ENCODE peak calls at places on chromosomes 1 and 21, in six cellular contexts. One of them, this sample, is unnamed. For H3K27me3, the result is how much of the 10 kb centered on the place peaks cover.

GRCh38 chr1:9399510-9400424 is 107.1 kb downstream of the SPSB1 start:
- DNase-seq in breast epithelium: no peak
- DNase-seq in upper lobe of left lung: no peak
- DNase-seq in testis: no peak
- DNase-seq in sigmoid colon: peak
- DNase-seq in Peyer's patch: peak
- DNase-seq in this sample: no peak

GRCh38 chr1:35544976-35545375 is 12.2 kb downstream of the KIAA0319L start:
- DNase-seq in testis: peak
- DNase-seq in upper lobe of left lung: no peak
- DNase-seq in Peyer's patch: no peak
- DNase-seq in breast epithelium: no peak
- DNase-seq in sigmoid colon: no peak
- DNase-seq in this sample: peak

GRCh38 chr1:51301844-51302162 is 28.6 kb downstream of the TTC39A start:
- DNase-seq in breast epithelium: no peak
- DNase-seq in upper lobe of left lung: no peak
- DNase-seq in testis: no peak
- DNase-seq in Peyer's patch: no peak
- DNase-seq in sigmoid colon: no peak
- DNase-seq in this sample: no peak

GRCh38 chr1:167862432-167863076 is 51.4 kb downstream of the ADCY10 start:
- DNase-seq in Peyer's patch: no peak
- DNase-seq in breast epithelium: no peak
- DNase-seq in sigmoid colon: no peak
- DNase-seq in upper lobe of left lung: no peak
- DNase-seq in testis: no peak
- DNase-seq in this sample: no peak

GRCh38 chr1:21302747-21303715 is 12.8 kb upstream of the ECE1 start:
- DNase-seq in upper lobe of left lung: no peak
- DNase-seq in Peyer's patch: peak
- DNase-seq in testis: no peak
- DNase-seq in breast epithelium: no peak
- DNase-seq in sigmoid colon: peak
- DNase-seq in this sample: no peak

GRCh38 chr1:223520200-223520599 is 127.0 kb downstream of the CCDC185 start:
- DNase-seq in testis: no peak
- DNase-seq in upper lobe of left lung: no peak
- DNase-seq in sigmoid colon: no peak
- DNase-seq in Peyer's patch: no peak
- DNase-seq in breast epithelium: no peak
- DNase-seq in this sample: no peak

GRCh38 chr1:26049531-26050254 is 3.8 kb upstream of the SLC30A2 start:
- DNase-seq in breast epithelium: no peak
- DNase-seq in upper lobe of left lung: no peak
- DNase-seq in testis: no peak
- DNase-seq in Peyer's patch: peak
- DNase-seq in sigmoid colon: no peak
- DNase-seq in this sample: no peak

GRCh38 chr1:64476251-64476952 is 6.5 kb downstream of the CACHD1 start:
- DNase-seq in breast epithelium: no peak
- DNase-seq in Peyer's patch: no peak
- DNase-seq in upper lobe of left lung: no peak
- DNase-seq in testis: peak
- DNase-seq in sigmoid colon: no peak
- DNase-seq in this sample: no peak

GRCh38 chr21:34589511-34590282 is 25.2 kb downstream of the RCAN1 start:
- DNase-seq in sigmoid colon: no peak
- DNase-seq in Peyer's patch: no peak
- DNase-seq in breast epithelium: no peak
- DNase-seq in upper lobe of left lung: no peak
- DNase-seq in testis: no peak
- DNase-seq in this sample: peak

GRCh38 chr1:36805979-36806640 is 228.2 kb downstream of the GRIK3 start:
- DNase-seq in breast epithelium: no peak
- DNase-seq in testis: no peak
- DNase-seq in upper lobe of left lung: peak
- DNase-seq in Peyer's patch: no peak
- DNase-seq in sigmoid colon: no peak
- DNase-seq in this sample: no peak

GRCh38 chr1:37244815-37245214 is 210.5 kb upstream of the GRIK3 start:
- DNase-seq in testis: no peak
- DNase-seq in breast epithelium: no peak
- DNase-seq in Peyer's patch: no peak
- DNase-seq in upper lobe of left lung: no peak
- DNase-seq in sigmoid colon: no peak
- DNase-seq in this sample: no peak

GRCh38 chr1:7755448-7755847 is 15.6 kb upstream of the VAMP3 start:
- DNase-seq in testis: no peak
- DNase-seq in breast epithelium: no peak
- DNase-seq in Peyer's patch: no peak
- DNase-seq in upper lobe of left lung: no peak
- DNase-seq in sigmoid colon: no peak
- DNase-seq in this sample: no peak

GRCh38 chr1:42913426-42914091 is 45.1 kb downstream of the SLC2A1 start:
- DNase-seq in breast epithelium: no peak
- DNase-seq in sigmoid colon: no peak
- DNase-seq in upper lobe of left lung: no peak
- DNase-seq in testis: peak
- DNase-seq in Peyer's patch: peak
- DNase-seq in this sample: peak

GRCh38 chr1:244636488-244637259 is 16.3 kb upstream of the DESI2 start:
- DNase-seq in sigmoid colon: no peak
- DNase-seq in Peyer's patch: no peak
- DNase-seq in upper lobe of left lung: no peak
- DNase-seq in testis: no peak
- DNase-seq in breast epithelium: no peak
- DNase-seq in this sample: no peak
- H3K27me3 ChIP-seq in sigmoid colon: under half
- H3K27me3 ChIP-seq in Peyer's patch: under half
- H3K27me3 ChIP-seq in upper lobe of left lung: under half
- H3K27me3 ChIP-seq in testis: under half
- H3K27me3 ChIP-seq in breast epithelium: under half
- H3K27me3 ChIP-seq in this sample: under half

GRCh38 chr1:150164769-150165168 is 15.1 kb downstream of the PLEKHO1 start:
- DNase-seq in testis: no peak
- DNase-seq in sigmoid colon: peak
- DNase-seq in breast epithelium: no peak
- DNase-seq in Peyer's patch: peak
- DNase-seq in upper lobe of left lung: no peak
- DNase-seq in this sample: no peak

GRCh38 chr1:150164224-150164623 is 14.5 kb downstream of the PLEKHO1 start:
- DNase-seq in testis: no peak
- DNase-seq in Peyer's patch: peak
- DNase-seq in breast epithelium: no peak
- DNase-seq in sigmoid colon: peak
- DNase-seq in upper lobe of left lung: no peak
- DNase-seq in this sample: no peak

GRCh38 chr1:150162582-150162861 is 12.8 kb downstream of the PLEKHO1 start:
- DNase-seq in breast epithelium: no peak
- DNase-seq in upper lobe of left lung: no peak
- DNase-seq in sigmoid colon: no peak
- DNase-seq in testis: no peak
- DNase-seq in Peyer's patch: no peak
- DNase-seq in this sample: no peak

GRCh38 chr1:150161747-150162581 is 12.2 kb downstream of the PLEKHO1 start:
- DNase-seq in Peyer's patch: no peak
- DNase-seq in breast epithelium: no peak
- DNase-seq in testis: no peak
- DNase-seq in upper lobe of left lung: no peak
- DNase-seq in sigmoid colon: no peak
- DNase-seq in this sample: no peak

DNA sequence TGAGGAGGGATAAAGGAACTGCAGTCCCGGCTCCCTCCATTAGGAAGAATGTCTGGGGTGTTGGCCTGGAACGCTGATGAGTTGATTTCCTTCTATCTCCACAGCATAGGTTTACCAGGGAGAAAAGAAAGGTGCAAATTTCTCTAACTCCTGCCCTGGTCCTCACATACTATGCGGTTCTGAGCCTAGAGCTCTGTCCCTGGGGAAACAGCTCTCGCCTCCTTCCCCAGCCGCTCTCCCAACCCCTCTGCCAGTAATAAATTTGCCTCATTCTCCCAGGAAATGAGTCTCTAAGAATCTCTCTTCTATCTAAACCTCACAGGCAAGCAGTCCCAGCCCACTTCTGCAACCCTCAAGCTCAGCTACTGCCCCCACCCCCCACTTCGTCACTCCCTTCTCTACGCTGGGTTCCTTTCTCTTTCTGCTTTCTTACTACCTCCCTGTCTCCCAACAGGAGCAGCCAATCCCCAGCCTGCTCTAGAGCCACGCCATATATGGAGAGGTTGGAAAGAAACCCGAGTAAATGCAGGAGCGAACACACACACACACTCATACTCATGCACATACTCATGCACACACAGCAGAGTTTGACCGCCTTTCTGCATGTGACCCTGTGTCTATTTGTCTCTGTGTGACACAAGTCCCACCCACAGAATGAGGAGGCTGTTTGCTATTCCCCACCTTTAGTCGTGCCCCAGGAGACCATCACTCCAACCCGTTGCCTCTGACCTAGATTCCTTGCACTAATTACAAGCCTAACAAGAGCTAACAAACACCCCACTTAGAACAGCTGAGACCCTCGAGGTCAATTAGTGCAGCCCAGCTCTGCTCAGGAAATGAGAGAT is 13.4 kb downstream of the PLEKHO1 start:
- DNase-seq in upper lobe of left lung: no peak
- DNase-seq in breast epithelium: peak
- DNase-seq in sigmoid colon: peak
- DNase-seq in Peyer's patch: peak
- DNase-seq in testis: peak
- DNase-seq in this sample: peak
- TF ChIP-seq POLR2A in upper lobe of left lung: peak
- TF ChIP-seq POLR2A in breast epithelium: peak
- TF ChIP-seq POLR2A in sigmoid colon: peak
- TF ChIP-seq POLR2A in Peyer's patch: peak
- TF ChIP-seq POLR2A in testis: peak
- TF ChIP-seq POLR2A in this sample: no peak

GRCh38 chr1:31671147-31671546 is 26.5 kb upstream of the PEF1 start:
- DNase-seq in breast epithelium: no peak
- DNase-seq in sigmoid colon: no peak
- DNase-seq in Peyer's patch: no peak
- DNase-seq in upper lobe of left lung: no peak
- DNase-seq in testis: no peak
- DNase-seq in this sample: no peak

GRCh38 chr1:31668303-31668883 is 23.7 kb upstream of the PEF1 start:
- DNase-seq in breast epithelium: no peak
- DNase-seq in sigmoid colon: no peak
- DNase-seq in Peyer's patch: no peak
- DNase-seq in testis: no peak
- DNase-seq in upper lobe of left lung: no peak
- DNase-seq in this sample: no peak

GRCh38 chr1:31669433-31669785 is 24.7 kb upstream of the PEF1 start:
- DNase-seq in breast epithelium: no peak
- DNase-seq in testis: no peak
- DNase-seq in sigmoid colon: no peak
- DNase-seq in upper lobe of left lung: no peak
- DNase-seq in Peyer's patch: no peak
- DNase-seq in this sample: no peak

GRCh38 chr1:31670583-31670944 is 25.9 kb upstream of the PEF1 start:
- DNase-seq in testis: no peak
- DNase-seq in Peyer's patch: no peak
- DNase-seq in breast epithelium: peak
- DNase-seq in sigmoid colon: no peak
- DNase-seq in upper lobe of left lung: no peak
- DNase-seq in this sample: no peak

DNA sequence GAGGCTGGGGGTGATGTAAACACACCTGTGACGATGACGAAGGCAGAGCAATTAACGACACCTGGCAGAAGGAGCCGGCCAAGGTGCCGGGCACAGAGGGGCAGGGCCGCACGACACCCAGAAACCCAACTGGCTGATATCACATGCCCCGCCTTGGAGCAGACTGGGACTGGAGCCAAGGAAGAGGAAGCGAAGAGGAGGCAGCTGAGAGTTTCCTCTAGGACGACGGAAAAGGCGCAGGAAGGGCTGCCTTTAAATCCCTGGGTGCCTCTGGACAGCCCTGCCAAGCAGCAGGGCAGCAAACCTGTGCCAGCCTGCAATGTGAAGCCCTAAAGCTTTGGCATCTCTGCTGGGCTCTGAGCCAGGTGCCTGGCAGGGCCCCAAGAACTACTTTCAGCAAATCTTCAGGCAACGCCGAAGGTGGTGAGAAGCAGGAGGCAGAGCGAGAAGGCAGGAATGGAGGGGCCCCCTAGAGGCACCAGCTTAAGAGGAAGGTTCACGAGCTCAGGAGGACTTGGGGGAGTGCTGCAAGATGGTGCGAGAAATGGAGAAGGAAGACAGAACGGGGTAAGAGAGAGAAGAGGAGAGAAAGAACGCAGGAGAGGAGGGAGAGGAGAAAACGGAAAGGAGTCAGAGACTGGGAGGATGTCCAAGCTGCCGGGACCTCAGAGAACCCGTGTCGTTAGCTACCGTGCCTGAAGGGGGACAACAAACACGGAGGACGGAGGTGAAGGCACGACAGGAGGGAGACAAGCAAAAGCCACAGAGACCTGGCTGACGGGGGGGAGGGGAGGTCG is 25.3 kb upstream of the PEF1 start:
- DNase-seq in sigmoid colon: peak
- DNase-seq in testis: peak
- DNase-seq in breast epithelium: peak
- DNase-seq in Peyer's patch: peak
- DNase-seq in upper lobe of left lung: peak
- DNase-seq in this sample: peak
- H3K27me3 ChIP-seq in sigmoid colon: under half
- H3K27me3 ChIP-seq in testis: under half
- H3K27me3 ChIP-seq in breast epithelium: under half
- H3K27me3 ChIP-seq in Peyer's patch: under half
- H3K27me3 ChIP-seq in upper lobe of left lung: under half
- H3K27me3 ChIP-seq in this sample: under half

GRCh38 chr1:111489604-111490003 is 13.8 kb downstream of the ADORA3 start:
- DNase-seq in testis: peak
- DNase-seq in upper lobe of left lung: no peak
- DNase-seq in sigmoid colon: no peak
- DNase-seq in breast epithelium: no peak
- DNase-seq in Peyer's patch: no peak
- DNase-seq in this sample: peak
- TF ChIP-seq POLR2A in testis: no peak
- TF ChIP-seq POLR2A in upper lobe of left lung: no peak
- TF ChIP-seq POLR2A in sigmoid colon: no peak
- TF ChIP-seq POLR2A in breast epithelium: no peak
- TF ChIP-seq POLR2A in Peyer's patch: no peak
- TF ChIP-seq POLR2A in this sample: no peak